ENCODE peak calls at places on chromosomes 1 and 21, in eight cellular contexts. H is caudate nucleus; Y is anterior cingulate cortex; P is AG04450; S is NCI-H2081; F is ureter; L is stimulated activated CD4-positive, alpha-beta T cell treated with anti-CD3 and anti-CD28 coated beads, Interleukin-1b, Interleukin-23, amount 100 ng/mL, for 4 hours; G is COR-L47. Q is an unnamed sample.
A peak's percentile ranks its signal among the peaks of the same experiment; 100 is the strongest.

GRCh38 chr21:15749045-15749867 is 19.5 kb downstream of the USP25 start:
- DNase-seq in Y (no peak), H (no peak), F (no peak), G (no peak), L (no peak), P (no peak), S (no peak), Q (no peak)

GRCh38 chr1:61389926-61390845 is 307.8 kb downstream of the NFIA start:
- DNase-seq in Y (no peak), H (no peak), S (no peak), F (no peak), G (no peak), P (no peak), L (no peak), Q (no peak)

GRCh38 chr1:214833357-214833756 is 230.4 kb downstream of the CENPF start:
- DNase-seq in F (no peak), S (no peak), G (no peak), H (no peak), L (no peak), Y (no peak), P (no peak), Q (no peak)

GRCh38 chr1:966135-966602 is at the start of gene PLEKHN1:
- DNase-seq in P (no peak), Y (no peak), S (no peak), G (no peak), F (no peak), L (peak; percentile 25), H (no peak), Q (peak; percentile 88)

GRCh38 chr1:174753131-174753530 is 246.6 kb upstream of the CACYBP start:
- DNase-seq in G (no peak), L (no peak), Y (no peak), P (no peak), H (no peak), S (no peak), F (no peak), Q (no peak)

GRCh38 chr1:157403203-157403602 is 149.1 kb downstream of the FCRL5 start:
- DNase-seq in P (no peak), L (no peak), F (no peak), Y (no peak), G (no peak), S (no peak), H (no peak), Q (peak; percentile 23)

GRCh38 chr1:198947456-198947855 is 308.6 kb downstream of the PTPRC start:
- DNase-seq in S (no peak), H (no peak), P (no peak), L (no peak), F (no peak), G (no peak), Y (no peak), Q (no peak)

GRCh38 chr1:94302497-94302896 is 65.1 kb upstream of the ARHGAP29 start:
- DNase-seq in P (no peak), F (no peak), H (no peak), S (no peak), L (no peak), G (no peak), Y (no peak), Q (no peak)

GRCh38 chr1:7234471-7234755 is 449.2 kb downstream of the CAMTA1 start:
- DNase-seq in H (no peak), G (no peak), P (no peak), F (no peak), S (no peak), Y (no peak), L (no peak), Q (no peak)

GRCh38 chr1:210711825-210712224 is 383.1 kb downstream of the HHAT start:
- DNase-seq in P (no peak), Y (no peak), H (no peak), G (no peak), S (no peak), L (no peak), F (no peak), Q (no peak)

GRCh38 chr1:10968411-10968826 is 44.0 kb upstream of the TARDBP start:
- DNase-seq in F (no peak), L (no peak), P (no peak), H (no peak), Y (no peak), G (peak; percentile 90), S (peak; percentile 74), Q (no peak)

GRCh38 chr1:64769971-64770370 is 25.1 kb downstream of the RAVER2 start:
- DNase-seq in L (no peak), F (no peak), H (no peak), P (no peak), Y (no peak), S (no peak), G (no peak), Q (no peak)

GRCh38 chr1:22774483-22775182 is 64.0 kb downstream of the EPHB2 start:
- DNase-seq in H (no peak), S (no peak), G (no peak), F (no peak), P (no peak), Y (no peak), L (no peak), Q (no peak)

GRCh38 chr1:210647406-210648333 is 319.0 kb downstream of the HHAT start:
- DNase-seq in P (peak; percentile 15), L (no peak), H (no peak), S (no peak), F (no peak), Y (no peak), G (no peak), Q (no peak)

GRCh38 chr21:32569261-32570230 is 15.8 kb downstream of the TCP10L start:
- DNase-seq in H (no peak), Y (peak; percentile 40), F (peak; percentile 77), G (peak; percentile 76), S (peak; percentile 69), P (peak; percentile 53), L (peak; percentile 61), Q (peak; percentile 78)

GRCh38 chr1:41102208-41102607 is 80.7 kb upstream of the SLFNL1 start:
- DNase-seq in H (no peak), Y (peak; percentile 14), P (peak; percentile 92), L (no peak), G (peak; percentile 29), F (peak; percentile 87), S (no peak), Q (peak; percentile 61)

GRCh38 chr1:155871390-155871789 is 12.0 kb downstream of the SYT11 start:
- DNase-seq in H (peak; percentile 60), G (peak; percentile 89), L (no peak), S (peak; percentile 57), P (no peak), F (peak; percentile 54), Y (peak; percentile 91), Q (peak; percentile 14)

GRCh38 chr1:222167111-222167510 is 380.8 kb downstream of the HHIPL2 start:
- DNase-seq in H (no peak), L (no peak), F (no peak), Y (no peak), G (no peak), S (peak; percentile 32), P (peak; percentile 75), Q (peak; percentile 100)

GRCh38 chr1:43978551-43979260 is at the start of gene B4GALT2:
- DNase-seq in S (peak; percentile 56), L (peak; percentile 51), G (peak; percentile 24), P (no peak), F (peak; percentile 43), Y (no peak), H (no peak), Q (peak; percentile 23)

GRCh38 chr1:20143734-20144565 is 4.8 kb downstream of the PLA2G2F start:
- DNase-seq in Y (no peak), H (no peak), P (no peak), F (no peak), S (no peak), L (no peak), G (no peak), Q (no peak)

Q was measured in mammary epithelial cell.